ENCODE peak calls at places on chromosomes 16 and 17, in six cellular contexts. A is fibroblast of lung, W is endothelial cell of umbilical vein, G is Peyer's patch, Q is suprapubic skin, P is right lobe of liver. J is an unnamed sample.

GRCh38 chr16:962901-963814 is 7.6 kb downstream of the LMF1 start:
- DNase-seq in A (no peak), W (no peak), G (no peak), Q (peak), P (no peak), J (no peak)

GRCh38 chr17:74042744-74043486 is 160.6 kb upstream of the RPL38 start:
- DNase-seq in A (peak), W (no peak), G (no peak), Q (no peak), P (no peak), J (peak)

GRCh38 chr17:69539274-69539673 is 124.8 kb downstream of the MAP2K6 start:
- DNase-seq in A (no peak), W (no peak), G (no peak), Q (no peak), P (no peak), J (no peak)

GRCh38 chr17:27569257-27569722 is 61.7 kb upstream of the LGALS9 start:
- DNase-seq in A (peak), W (peak), G (no peak), Q (no peak), P (no peak), J (no peak)

GRCh38 chr16:78743556-78743955 is 644.1 kb downstream of the WWOX start:
- DNase-seq in A (no peak), W (no peak), G (no peak), Q (no peak), P (no peak), J (no peak)

GRCh38 chr17:76969598-76970172 is 101.5 kb downstream of the MGAT5B start:
- DNase-seq in A (no peak), W (no peak), G (no peak), Q (no peak), P (no peak), J (no peak)

GRCh38 chr16:19393226-19394074 is 24.2 kb upstream of the TMC5 start:
- DNase-seq in A (peak), W (peak), G (no peak), Q (no peak), P (no peak), J (peak)

GRCh38 chr16:2149630-2150417 is 1.4 kb downstream of the RAB26 start:
- DNase-seq in A (no peak), W (no peak), G (no peak), Q (peak), P (no peak), J (no peak)

GRCh38 chr17:284676-285355 is 67.8 kb downstream of the RPH3AL start:
- DNase-seq in A (no peak), W (no peak), G (no peak), Q (peak), P (peak), J (no peak)

GRCh38 chr17:49343273-49343672 is 18.8 kb downstream of the ZNF652 start:
- DNase-seq in A (no peak), W (peak), G (no peak), Q (no peak), P (no peak), J (peak)

GRCh38 chr16:67149276-67150057 is 1.3 kb downstream of the B3GNT9 start:
- DNase-seq in A (no peak), W (no peak), G (no peak), Q (no peak), P (no peak), J (no peak)

GRCh38 chr16:12120331-12120981 is 143.9 kb downstream of the SNX29 start:
- DNase-seq in A (peak), W (no peak), G (no peak), Q (no peak), P (no peak), J (peak)

GRCh38 chr17:59311051-59311468 is 20.4 kb upstream of the YPEL2 start:
- DNase-seq in A (peak), W (peak), G (no peak), Q (no peak), P (no peak), J (peak)

GRCh38 chr16:88505405-88506082 is 52.5 kb downstream of the ZFPM1 start:
- DNase-seq in A (no peak), W (no peak), G (peak), Q (no peak), P (peak), J (no peak)

GRCh38 chr16:58026139-58026704 is 668 bp downstream of the MMP15 start:
- DNase-seq in A (peak), W (peak), G (peak), Q (no peak), P (peak), J (peak)

GRCh38 chr16:21565816-21566669 is 33.3 kb upstream of the METTL9 start:
- DNase-seq in A (no peak), W (no peak), G (no peak), Q (peak), P (no peak), J (no peak)

GRCh38 chr17:33014751-33015150 is 23.1 kb downstream of the SPACA3 start:
- DNase-seq in A (peak), W (no peak), G (no peak), Q (no peak), P (peak), J (no peak)

GRCh38 chr16:85626191-85626951 is 13.2 kb downstream of the GSE1 start:
- DNase-seq in A (no peak), W (no peak), G (no peak), Q (no peak), P (no peak), J (no peak)
- H3K27ac ChIP-seq in A (no peak), W (no peak), G (no peak), Q (no peak), P (no peak), J (no peak)

GRCh38 chr16:10314811-10315210 is 71.0 kb upstream of the ATF7IP2 start:
- DNase-seq in A (no peak), W (no peak), G (no peak), Q (no peak), P (no peak), J (peak)
- TF ChIP-seq CTCF in A (no peak), W (no peak), G (peak), Q (no peak), P (peak), J (no peak)

DNA sequence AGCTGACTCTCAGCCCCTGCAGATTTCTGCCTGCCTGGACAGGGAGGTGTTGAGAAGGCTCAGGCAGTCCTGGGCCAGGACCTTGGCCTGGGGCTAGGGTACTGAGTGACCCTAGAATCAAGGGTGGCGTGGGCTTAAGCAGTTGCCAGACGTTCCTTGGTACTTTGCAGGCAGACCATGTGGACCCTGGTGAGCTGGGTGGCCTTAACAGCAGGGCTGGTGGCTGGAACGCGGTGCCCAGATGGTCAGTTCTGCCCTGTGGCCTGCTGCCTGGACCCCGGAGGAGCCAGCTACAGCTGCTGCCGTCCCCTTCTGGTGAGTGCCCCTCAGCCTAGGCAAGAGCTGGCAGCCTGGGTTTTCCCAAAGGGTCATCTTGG is 3.9 kb downstream of the GRN start:
- DNase-seq in A (no peak), W (no peak), G (no peak), Q (no peak), P (no peak), J (no peak)
- H3K4me3 ChIP-seq in A (no peak), W (no peak), G (no peak), Q (no peak), P (no peak), J (no peak)

DNA sequence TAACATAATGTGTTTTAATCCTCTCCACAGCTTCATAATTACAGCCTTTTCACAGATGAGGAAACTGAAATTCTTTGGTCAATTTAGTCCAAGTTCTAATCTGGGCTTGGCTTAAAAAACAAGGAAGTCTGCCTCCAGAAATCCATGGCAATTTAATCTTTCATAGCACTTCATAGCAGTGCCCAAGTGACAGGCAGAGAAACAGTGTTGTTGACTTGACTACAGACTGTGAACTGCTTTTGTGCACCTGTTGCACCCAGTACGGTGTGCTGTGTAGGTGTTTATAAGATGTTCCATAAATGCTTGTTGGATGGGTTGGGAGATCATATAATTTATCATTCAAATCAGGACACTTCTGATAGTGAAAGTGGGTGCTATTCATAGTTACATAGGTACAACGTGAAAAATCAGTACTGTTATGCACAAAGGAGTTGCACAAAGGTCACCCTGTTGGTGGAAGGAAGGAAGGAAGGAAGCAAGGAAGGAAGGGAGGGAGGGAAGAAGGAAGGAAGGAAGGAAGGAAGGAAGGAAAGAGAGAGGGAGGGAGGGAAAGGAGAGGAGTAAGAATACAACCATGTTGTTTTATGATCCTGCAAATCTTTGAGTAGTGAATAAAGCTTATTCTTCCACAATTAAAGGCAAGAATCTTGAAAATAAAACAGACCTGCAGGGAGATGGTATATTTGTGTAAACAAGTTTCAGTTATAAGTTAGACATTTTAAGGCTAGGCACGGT is 56.5 kb upstream of the HLF start:
- DNase-seq in A (no peak), W (no peak), G (no peak), Q (no peak), P (no peak), J (no peak)
- H3K27ac ChIP-seq in A (no peak), W (no peak), G (no peak), Q (no peak), P (no peak), J (no peak)

GRCh38 chr17:79883202-79883601 is 44.0 kb upstream of the CBX4 start:
- DNase-seq in A (no peak), W (no peak), G (no peak), Q (no peak), P (no peak), J (no peak)
- TF ChIP-seq CTCF in A (no peak), W (no peak), G (no peak), Q (no peak), P (no peak), J (no peak)

GRCh38 chr16:9003322-9003721 is 39.6 kb upstream of the USP7 start:
- DNase-seq in A (no peak), W (no peak), G (peak), Q (no peak), P (no peak), J (no peak)
- H3K4me3 ChIP-seq in A (no peak), W (no peak), G (no peak), Q (no peak), P (no peak), J (no peak)